ENCODE peak calls at places on chromosomes 13 and 19, in nine cellular contexts. S is stomach, N is uterus, B is right lobe of liver, Q is body of pancreas, M is Peyer's patch, T is prostate gland, K is breast epithelium, U is spleen. O is an unnamed sample.

GRCh38 chr19:1273263-1274041 is 1.9 kb upstream of the FAM174C start:
- DNase-seq in Q (no peak), M (no peak), S (no peak), T (no peak), N (no peak), U (peak), B (peak), K (no peak), O (no peak)

GRCh38 chr19:17489392-17490030 is 19.2 kb downstream of the SLC27A1 start:
- DNase-seq in B (no peak), Q (no peak), N (no peak), U (no peak), M (no peak), S (no peak), K (no peak), T (no peak), O (no peak)

GRCh38 chr19:31002852-31003251 is 346.4 kb downstream of the TSHZ3 start:
- DNase-seq in N (no peak), M (no peak), U (no peak), Q (no peak), T (no peak), K (no peak), B (no peak), S (no peak), O (no peak)

GRCh38 chr13:113930711-113931637 is 42.9 kb downstream of the C13orf46 start:
- DNase-seq in T (no peak), M (peak), N (peak), K (no peak), U (peak), B (no peak), Q (no peak), S (peak), O (no peak)

GRCh38 chr19:28929026-28929425 is 283.9 kb downstream of the UQCRFS1 start:
- DNase-seq in M (no peak), K (no peak), B (no peak), S (no peak), U (no peak), Q (no peak), T (no peak), N (no peak), O (no peak)

GRCh38 chr13:33494596-33495214 is 209.2 kb upstream of the STARD13 start:
- DNase-seq in B (no peak), T (no peak), Q (peak), N (no peak), K (no peak), U (no peak), M (no peak), S (no peak), O (no peak)

GRCh38 chr13:46176756-46177155 is 5.2 kb downstream of the LCP1 start:
- DNase-seq in U (no peak), N (no peak), K (no peak), B (no peak), Q (peak), T (no peak), M (peak), S (no peak), O (peak)

GRCh38 chr19:58577581-58578429 is 4.7 kb upstream of the MZF1 start:
- DNase-seq in N (no peak), S (no peak), M (peak), U (peak), Q (no peak), B (no peak), T (peak), K (no peak), O (no peak)

GRCh38 chr19:39166571-39167391 is 30.0 kb upstream of the NCCRP1 start:
- DNase-seq in N (peak), Q (peak), T (peak), B (peak), M (peak), K (peak), S (peak), U (peak), O (no peak)

GRCh38 chr19:46296722-46297431 is at the start of gene HIF3A:
- DNase-seq in Q (peak), M (peak), N (peak), S (peak), B (no peak), K (no peak), T (peak), U (peak), O (peak)

GRCh38 chr13:19590423-19590822 is 29.1 kb upstream of the TPTE2 start:
- DNase-seq in N (no peak), Q (no peak), M (no peak), U (no peak), T (no peak), S (no peak), B (no peak), K (no peak), O (no peak)

GRCh38 chr13:65943711-65944110 is 1286.4 kb downstream of the PCDH9 start:
- DNase-seq in K (no peak), S (no peak), B (no peak), T (no peak), N (no peak), Q (no peak), U (no peak), M (no peak), O (no peak)

GRCh38 chr13:51364404-51365008 is 25.0 kb downstream of the SERPINE3 start:
- DNase-seq in B (no peak), T (no peak), K (no peak), S (no peak), U (no peak), M (no peak), N (no peak), Q (no peak), O (no peak)

GRCh38 chr19:6677924-6678689 is 8.1 kb upstream of the TNFSF14 start:
- DNase-seq in T (no peak), Q (no peak), S (no peak), N (no peak), U (peak), B (peak), M (no peak), K (no peak), O (no peak)

GRCh38 chr19:16836906-16837362 is 7.7 kb downstream of the SIN3B start:
- DNase-seq in B (no peak), U (no peak), T (no peak), M (no peak), K (no peak), S (no peak), N (no peak), Q (no peak), O (no peak)

GRCh38 chr19:41214161-41214560 is 4.9 kb upstream of the AXL start:
- DNase-seq in B (no peak), U (no peak), S (no peak), N (no peak), M (no peak), Q (no peak), K (no peak), T (no peak), O (no peak)

GRCh38 chr19:30711296-30711695 is 339.1 kb downstream of the ZNF536 start:
- DNase-seq in T (no peak), U (no peak), S (no peak), K (no peak), Q (no peak), B (no peak), N (no peak), M (no peak), O (no peak)

GRCh38 chr13:102293723-102294122 is 108.1 kb downstream of the FGF14 start:
- DNase-seq in B (no peak), T (no peak), K (no peak), U (no peak), M (no peak), S (no peak), Q (no peak), N (no peak), O (no peak)

GRCh38 chr19:35266904-35267817 is 1.6 kb upstream of the USF2 start:
- DNase-seq in Q (peak), U (peak), S (no peak), N (peak), M (peak), T (peak), K (peak), B (peak), O (peak)

GRCh38 chr19:5141278-5141925 is 172.5 kb downstream of the KDM4B start:
- DNase-seq in N (no peak), K (no peak), B (peak), M (no peak), U (peak), T (no peak), S (no peak), Q (peak), O (no peak)

GRCh38 chr19:43525836-43526771 is 897 bp downstream of the ETHE1 start:
- DNase-seq in B (peak), T (peak), U (peak), K (peak), M (peak), N (no peak), Q (peak), S (peak), O (no peak)

GRCh38 chr13:94535231-94535630 is 55.7 kb upstream of the DCT start:
- DNase-seq in Q (no peak), T (no peak), S (no peak), N (no peak), K (no peak), M (no peak), U (no peak), B (no peak), O (no peak)

GRCh38 chr19:40607898-40608621 is 6.9 kb downstream of the LTBP4 start:
- DNase-seq in T (no peak), K (no peak), S (no peak), M (no peak), B (no peak), N (no peak), U (no peak), Q (no peak), O (no peak)

GRCh38 chr19:38559428-38560401 is 58.0 kb downstream of the MAP4K1 start:
- DNase-seq in Q (no peak), K (peak), B (no peak), M (peak), S (no peak), U (peak), T (no peak), N (no peak), O (no peak)

GRCh38 chr13:57698851-57699250 is 67.3 kb downstream of the PCDH17 start:
- DNase-seq in T (no peak), N (no peak), Q (no peak), M (no peak), S (no peak), U (no peak), B (no peak), K (no peak), O (no peak)

GRCh38 chr13:112959206-112959605 is 9.8 kb upstream of the MCF2L start:
- DNase-seq in N (peak), U (peak), B (peak), T (no peak), M (peak), S (no peak), Q (no peak), K (peak), O (no peak)

GRCh38 chr19:46033401-46033800 is 7.4 kb downstream of the IGFL4 start:
- DNase-seq in B (no peak), Q (no peak), N (no peak), K (peak), U (no peak), S (no peak), T (no peak), M (no peak), O (no peak)

GRCh38 chr19:12778020-12778904 is 2.9 kb upstream of the HOOK2 start:
- DNase-seq in K (peak), M (peak), T (peak), N (peak), Q (peak), S (peak), B (peak), U (peak), O (peak)

GRCh38 chr13:77696006-77696862 is 1.3 kb upstream of the SLAIN1 start:
- DNase-seq in S (no peak), U (no peak), B (no peak), Q (no peak), T (no peak), N (no peak), M (no peak), K (no peak), O (peak)

GRCh38 chr19:3361384-3362216 is 4.8 kb upstream of the NFIC start:
- DNase-seq in Q (no peak), B (no peak), N (no peak), K (no peak), T (no peak), U (no peak), M (no peak), S (no peak), O (no peak)

GRCh38 chr13:51230473-51231105 is 8.4 kb downstream of the FAM124A start:
- DNase-seq in U (no peak), K (peak), Q (peak), N (peak), S (peak), B (peak), M (peak), T (peak), O (no peak)

GRCh38 chr13:24269803-24270202 is 39.6 kb upstream of the C1QTNF9 start:
- DNase-seq in U (no peak), K (no peak), S (no peak), B (no peak), T (no peak), Q (no peak), N (no peak), M (no peak), O (no peak)

GRCh38 chr13:24271231-24271610 is 38.2 kb upstream of the C1QTNF9 start:
- DNase-seq in Q (no peak), S (no peak), U (no peak), M (no peak), B (no peak), K (no peak), T (no peak), N (no peak), O (no peak)

GRCh38 chr13:24270639-24271131 is 38.7 kb upstream of the C1QTNF9 start:
- DNase-seq in N (peak), B (peak), M (peak), Q (peak), K (no peak), S (peak), U (peak), T (no peak), O (peak)

GRCh38 chr13:24272452-24273161 is 36.8 kb upstream of the C1QTNF9 start:
- DNase-seq in Q (no peak), T (no peak), K (no peak), U (peak), M (no peak), B (no peak), S (no peak), N (peak), O (no peak)

GRCh38 chr13:24271611-24272451 is 37.5 kb upstream of the C1QTNF9 start:
- DNase-seq in T (no peak), B (peak), N (peak), S (peak), U (peak), M (peak), Q (peak), K (peak), O (no peak)
- TF ChIP-seq POLR2A in T (no peak), B (no peak), N (no peak), S (no peak), U (no peak), M (peak), Q (peak), K (no peak), O (peak)

GRCh38 chr13:60396783-60397692 is at the start of gene TDRD3:
- DNase-seq in N (peak), K (peak), S (peak), Q (peak), M (peak), B (peak), T (peak), U (peak), O (peak)

GRCh38 chr13:60396008-60396782 is 825 bp upstream of the TDRD3 start:
- DNase-seq in T (peak), N (peak), U (peak), M (peak), K (peak), S (peak), B (peak), Q (peak), O (peak)

GRCh38 chr13:60398438-60398891 is 1.4 kb downstream of the TDRD3 start:
- DNase-seq in Q (no peak), M (no peak), N (no peak), T (no peak), K (no peak), U (no peak), S (no peak), B (no peak), O (no peak)

GRCh38 chr13:60398949-60399589 is 2.0 kb downstream of the TDRD3 start:
- DNase-seq in K (no peak), T (no peak), Q (peak), M (no peak), U (no peak), S (peak), B (no peak), N (no peak), O (peak)

DNA sequence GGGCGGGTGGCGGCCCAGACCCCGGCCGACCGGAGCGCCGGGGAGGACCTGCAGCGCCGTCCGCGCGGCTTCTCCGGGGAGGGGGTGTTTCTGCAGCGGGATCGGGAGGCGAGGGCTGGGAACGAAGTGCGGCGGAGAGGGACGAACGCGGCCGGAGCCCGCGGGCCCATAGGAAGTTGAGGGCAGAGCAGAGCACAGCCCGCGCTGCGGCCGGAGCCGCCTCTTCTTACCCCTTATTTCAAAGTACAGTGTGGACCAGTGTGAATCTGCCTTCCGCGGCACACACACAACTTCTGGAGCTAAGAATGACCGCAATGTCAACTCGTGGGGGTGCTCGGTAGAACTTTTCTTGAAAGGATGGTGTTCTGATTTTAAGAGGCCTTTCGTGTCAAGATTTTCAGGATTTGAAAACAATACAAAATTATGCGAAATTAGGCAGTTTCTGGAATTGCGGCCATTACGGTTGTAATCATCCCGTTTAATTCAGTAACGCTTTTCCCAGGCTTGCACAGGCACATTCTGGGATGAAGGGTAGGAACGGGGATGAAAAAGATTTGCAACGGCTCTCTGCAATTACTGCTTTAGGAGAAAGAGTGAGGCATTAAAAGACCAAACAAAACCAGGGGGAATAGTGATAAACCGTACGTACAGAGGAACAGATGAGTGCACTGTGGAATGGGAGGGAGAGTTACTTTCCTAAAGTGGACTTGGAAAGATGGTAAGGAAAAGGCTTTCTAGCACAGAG is 845 bp downstream of the TDRD3 start:
- DNase-seq in Q (peak), U (peak), T (peak), S (peak), K (peak), B (peak), M (peak), N (peak), O (peak)
- TF ChIP-seq POLR2A in Q (peak), U (no peak), T (no peak), S (no peak), K (no peak), B (peak), M (peak), N (no peak), O (peak)

GRCh38 chr13:106033634-106034033 is 501.8 kb downstream of the EFNB2 start:
- DNase-seq in N (no peak), S (no peak), U (no peak), T (no peak), K (no peak), M (no peak), B (no peak), Q (no peak), O (no peak)
- TF ChIP-seq POLR2A in N (no peak), S (no peak), U (no peak), T (no peak), K (no peak), M (no peak), B (no peak), Q (no peak), O (no peak)

GRCh38 chr13:41465965-41466364 is 8.6 kb downstream of the RGCC start:
- DNase-seq in N (no peak), K (no peak), S (no peak), M (no peak), B (no peak), U (no peak), T (no peak), Q (no peak), O (no peak)

GRCh38 chr13:41467546-41467945 is 10.2 kb downstream of the RGCC start:
- DNase-seq in K (no peak), T (no peak), M (no peak), S (no peak), B (no peak), N (no peak), U (no peak), Q (no peak), O (no peak)

GRCh38 chr13:41462427-41462826 is 5.1 kb downstream of the RGCC start:
- DNase-seq in U (no peak), T (no peak), B (no peak), Q (no peak), M (no peak), N (no peak), K (no peak), S (no peak), O (peak)

GRCh38 chr13:41463823-41464602 is 6.7 kb downstream of the RGCC start:
- DNase-seq in U (peak), T (no peak), S (no peak), M (peak), K (no peak), N (no peak), Q (no peak), B (no peak), O (peak)

DNA sequence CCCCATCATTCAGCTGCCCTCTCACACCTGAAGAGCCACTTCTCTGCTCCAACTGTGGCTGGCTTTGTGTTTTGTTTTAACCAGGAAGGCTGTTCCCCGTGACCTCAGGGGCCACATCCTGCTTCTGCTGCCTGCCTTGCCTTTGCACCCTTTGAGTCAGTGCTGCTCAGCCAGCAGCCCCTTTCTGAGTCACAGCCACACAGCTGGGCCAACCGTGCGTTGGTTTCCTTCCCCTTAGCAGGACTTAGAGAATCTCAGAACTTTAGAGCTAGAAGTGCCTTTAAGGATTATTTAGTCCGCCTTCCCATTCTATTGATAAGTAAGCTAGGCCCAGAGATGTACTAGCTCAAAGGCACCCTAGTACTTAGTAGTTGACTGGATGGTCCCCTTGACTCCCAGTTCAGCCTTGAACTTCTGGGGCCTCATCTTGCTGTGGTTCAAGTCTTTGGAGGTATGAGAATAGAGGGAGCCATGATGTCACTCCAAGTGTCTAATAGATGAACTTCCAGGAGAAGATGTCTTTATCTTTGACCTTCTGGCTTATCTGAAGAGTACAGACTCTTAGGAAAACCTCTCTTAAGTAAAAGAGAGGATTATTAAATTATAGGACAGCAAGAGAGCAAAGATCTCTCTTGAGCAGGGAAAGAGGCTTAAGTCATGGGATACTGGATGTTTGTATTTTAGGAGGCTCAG is 8.0 kb downstream of the RGCC start:
- DNase-seq in N (no peak), T (no peak), K (peak), S (peak), B (peak), M (peak), U (peak), Q (peak), O (peak)
- TF ChIP-seq POLR2A in N (no peak), T (no peak), K (no peak), S (no peak), B (no peak), M (no peak), U (no peak), Q (no peak), O (no peak)